ENCODE peak calls at places on chromosome 1, in ten cellular contexts. B, G, E, N, Z, X, O, F, T and K are unnamed samples.

GRCh38 chr1:228785366-228786085 is 50.2 kb downstream of the RHOU start:
- DNase-seq in O (no peak), E (no peak), X (no peak), G (no peak), F (no peak), Z (no peak), N (no peak), B (no peak), T (no peak), K (no peak)

GRCh38 chr1:17875882-17876280 is 120.7 kb downstream of the ACTL8 start:
- DNase-seq in Z (no peak), N (no peak), T (peak), B (peak), E (peak), G (no peak), F (no peak), X (no peak), O (peak), K (no peak)

GRCh38 chr1:225653463-225654276 is 747 bp upstream of the ENAH start:
- DNase-seq in Z (peak), O (peak), B (no peak), N (peak), X (no peak), G (no peak), T (peak), F (no peak), E (peak), K (peak)

GRCh38 chr1:232385221-232385620 is 244.7 kb downstream of the SIPA1L2 start:
- DNase-seq in G (peak), T (peak), Z (no peak), N (no peak), F (peak), E (no peak), B (no peak), X (no peak), O (peak), K (no peak)

GRCh38 chr1:225596736-225597135 is 56.2 kb downstream of the ENAH start:
- DNase-seq in O (no peak), T (no peak), E (no peak), G (no peak), N (no peak), F (no peak), X (no peak), Z (no peak), B (no peak), K (no peak)

GRCh38 chr1:3194760-3195479 is 125.9 kb downstream of the PRDM16 start:
- DNase-seq in Z (no peak), O (no peak), E (peak), X (no peak), N (no peak), G (no peak), F (no peak), B (no peak), T (no peak), K (no peak)

GRCh38 chr1:181097242-181097641 is 8.7 kb downstream of the IER5 start:
- DNase-seq in G (no peak), N (no peak), O (no peak), Z (no peak), T (peak), E (no peak), B (no peak), F (no peak), X (no peak), K (no peak)

GRCh38 chr1:234987415-234988159 is 141.1 kb downstream of the TOMM20 start:
- DNase-seq in B (no peak), T (peak), O (peak), X (no peak), F (no peak), N (peak), E (peak), G (peak), Z (peak), K (peak)

GRCh38 chr1:87513270-87513669 is 184.6 kb downstream of the LMO4 start:
- DNase-seq in E (no peak), O (peak), X (no peak), T (peak), G (peak), Z (no peak), F (no peak), B (no peak), N (no peak), K (no peak)

GRCh38 chr1:109214695-109215623 is 1.2 kb downstream of the SARS1 start:
- DNase-seq in Z (peak), B (peak), O (peak), T (peak), G (peak), E (no peak), X (no peak), F (peak), N (no peak), K (peak)

GRCh38 chr1:23651069-23651808 is 40.4 kb upstream of the RPL11 start:
- DNase-seq in N (no peak), E (peak), B (no peak), O (no peak), T (peak), G (no peak), X (no peak), F (no peak), Z (no peak), K (no peak)

GRCh38 chr1:2451744-2452582 is 24.1 kb upstream of the PLCH2 start:
- DNase-seq in X (no peak), E (no peak), N (no peak), B (peak), O (peak), Z (no peak), F (no peak), T (peak), G (peak), K (peak)

GRCh38 chr1:209685835-209686234 is 10.6 kb downstream of the G0S2 start:
- DNase-seq in T (no peak), E (no peak), F (peak), G (no peak), B (no peak), N (no peak), Z (no peak), X (peak), O (no peak), K (no peak)

GRCh38 chr1:34360574-34360973 is 183.9 kb downstream of the C1orf94 start:
- DNase-seq in O (no peak), F (no peak), E (no peak), N (no peak), G (no peak), B (no peak), X (peak), Z (no peak), T (no peak), K (no peak)

GRCh38 chr1:89910780-89911179 is 84.1 kb upstream of the ZNF326 start:
- DNase-seq in T (peak), N (no peak), X (no peak), E (no peak), G (peak), Z (no peak), F (no peak), O (peak), B (peak), K (no peak)

GRCh38 chr1:153343811-153344717 is 4.6 kb downstream of the PGLYRP4 start:
- DNase-seq in E (no peak), N (no peak), Z (peak), T (no peak), O (no peak), G (no peak), B (no peak), X (peak), F (no peak), K (no peak)

GRCh38 chr1:55725378-55725777 is 510.2 kb upstream of the USP24 start:
- DNase-seq in F (no peak), Z (no peak), O (peak), E (no peak), B (no peak), N (no peak), G (no peak), X (no peak), T (peak), K (no peak)